ENCODE peak calls at places on chromosomes 7 and 10, in nine cellular contexts. X is iris pigment epithelial cell; V is activated T-helper 2 cell treated with anti-CD3 and anti-CD28 coated beads, Interferon-gamma antibody, Interleukin-2, Interleukin-4, amounts not matched to agents 10 μg/mL and 5 μg/mL and 100 μg/mL, durations not matched to agents 14 hours and 24 hours and 36 hours; J is brain microvascular endothelial cell; B is lung; E is Panc1; S is activated CD4-positive, alpha-beta T cell treated with anti-CD3 and anti-CD28 coated beads for 4 hours; U is GM03348; G is upper lobe of right lung. O is an unnamed sample.

GRCh38 chr10:971613-972012 is 16.6 kb upstream of the GTPBP4 start:
- DNase-seq in E (no peak), G (peak; percentile 65), S (no peak), J (no peak), U (no peak), X (no peak), B (peak; percentile 52), V (no peak), O (no peak)

GRCh38 chr10:132461683-132462231 is 64.8 kb downstream of the PWWP2B start:
- DNase-seq in B (no peak), V (no peak), E (no peak), U (no peak), X (no peak), J (no peak), S (no peak), G (no peak), O (no peak)

GRCh38 chr7:45893996-45894664 is 5.8 kb downstream of the IGFBP1 start:
- DNase-seq in S (no peak), E (no peak), J (no peak), B (no peak), U (no peak), X (no peak), V (no peak), G (no peak), O (no peak)

GRCh38 chr7:24574365-24574764 is 1.1 kb downstream of the PALS2 start:
- DNase-seq in G (no peak), U (peak; percentile 33), X (peak; percentile 55), J (no peak), S (no peak), B (no peak), E (no peak), V (no peak), O (no peak)

GRCh38 chr7:121480566-121481335 is 84.6 kb upstream of the FAM3C start:
- DNase-seq in E (no peak), J (no peak), S (no peak), B (no peak), X (peak; percentile 44), G (no peak), V (no peak), U (no peak), O (no peak)

GRCh38 chr7:132393789-132394261 is 182.4 kb downstream of the PLXNA4 start:
- DNase-seq in J (no peak), E (no peak), X (no peak), U (peak; percentile 69), S (no peak), V (no peak), G (no peak), B (peak; percentile 38), O (peak; percentile 84)

GRCh38 chr7:25429731-25430130 is 201.4 kb upstream of the NPVF start:
- DNase-seq in S (no peak), J (no peak), E (no peak), X (no peak), G (no peak), V (no peak), U (no peak), B (no peak), O (no peak)

GRCh38 chr7:121219031-121219430 is 109.8 kb upstream of the WNT16 start:
- DNase-seq in G (no peak), S (no peak), E (no peak), V (no peak), B (no peak), X (peak; percentile 20), U (no peak), J (no peak), O (no peak)

GRCh38 chr7:151402029-151402835 is 7.6 kb downstream of the WDR86 start:
- DNase-seq in S (no peak), J (no peak), B (no peak), U (no peak), G (no peak), V (no peak), X (no peak), E (no peak), O (peak; percentile 61)

GRCh38 chr10:60441515-60441914 is 51.8 kb upstream of the ANK3 start:
- DNase-seq in S (no peak), V (no peak), J (no peak), X (peak; percentile 52), G (no peak), U (peak; percentile 8), B (no peak), E (no peak), O (no peak)

GRCh38 chr7:100157334-100158228 is 942 bp downstream of the TRAPPC14 start:
- DNase-seq in S (no peak), E (no peak), G (no peak), V (no peak), B (no peak), U (peak; percentile 60), J (no peak), X (peak; percentile 74), O (peak; percentile 74)